ENCODE peak calls at places on chromosomes 13 and 19, in four cellular contexts. D is sigmoid colon; E is CD8-positive, alpha-beta memory T cell; A is tibial artery. W is an unnamed sample.

GRCh38 chr13:50400930-50401553 is 385.8 kb downstream of the KCNRG start:
- DNase-seq in D (no peak), E (no peak), A (no peak), W (peak)

GRCh38 chr13:49371943-49372636 is 71.8 kb downstream of the CAB39L start:
- DNase-seq in D (no peak), E (peak), A (no peak), W (no peak)

GRCh38 chr13:24875566-24875965 is 111.6 kb downstream of the RNF17 start:
- DNase-seq in D (no peak), E (no peak), A (no peak), W (no peak)

GRCh38 chr13:35926859-35927530 is 204.2 kb downstream of the DCLK1 start:
- DNase-seq in D (peak), E (no peak), A (no peak), W (no peak)

GRCh38 chr13:36344886-36345437 is 1.2 kb downstream of the SPART start:
- DNase-seq in D (no peak), E (peak), A (no peak), W (no peak)

GRCh38 chr13:54185101-54185500 is 1156.5 kb downstream of the OLFM4 start:
- DNase-seq in D (no peak), E (no peak), A (no peak), W (no peak)

GRCh38 chr13:21637296-21637695 is 33.3 kb upstream of the MICU2 start:
- DNase-seq in D (no peak), E (no peak), A (no peak), W (no peak)

GRCh38 chr19:30319876-30320275 is 52.3 kb upstream of the ZNF536 start:
- DNase-seq in D (no peak), E (no peak), A (no peak), W (no peak)

GRCh38 chr13:73929287-73929932 is 204.8 kb downstream of the KLF12 start:
- DNase-seq in D (no peak), E (no peak), A (no peak), W (no peak)

GRCh38 chr19:42606660-42607351 is 12.1 kb upstream of the CEACAM8 start:
- DNase-seq in D (no peak), E (no peak), A (no peak), W (no peak)

GRCh38 chr13:48069573-48069972 is 25.3 kb downstream of the MED4 start:
- DNase-seq in D (no peak), E (no peak), A (no peak), W (no peak)

GRCh38 chr13:110116072-110116487 is 190.9 kb downstream of the COL4A1 start:
- DNase-seq in D (peak), E (peak), A (peak), W (no peak)

GRCh38 chr19:52398091-52398461 is 427 bp downstream of the ZNF528 start:
- DNase-seq in D (no peak), E (no peak), A (no peak), W (no peak)

GRCh38 chr19:40433391-40434216 is 7.8 kb upstream of the SERTAD1 start:
- DNase-seq in D (peak), E (peak), A (peak), W (peak)

GRCh38 chr13:40653558-40654318 is 12.7 kb downstream of the FOXO1 start:
- DNase-seq in D (no peak), E (no peak), A (no peak), W (no peak)
- H3K4me3 ChIP-seq in D (no peak), E (no peak), A (no peak), W (no peak)

DNA sequence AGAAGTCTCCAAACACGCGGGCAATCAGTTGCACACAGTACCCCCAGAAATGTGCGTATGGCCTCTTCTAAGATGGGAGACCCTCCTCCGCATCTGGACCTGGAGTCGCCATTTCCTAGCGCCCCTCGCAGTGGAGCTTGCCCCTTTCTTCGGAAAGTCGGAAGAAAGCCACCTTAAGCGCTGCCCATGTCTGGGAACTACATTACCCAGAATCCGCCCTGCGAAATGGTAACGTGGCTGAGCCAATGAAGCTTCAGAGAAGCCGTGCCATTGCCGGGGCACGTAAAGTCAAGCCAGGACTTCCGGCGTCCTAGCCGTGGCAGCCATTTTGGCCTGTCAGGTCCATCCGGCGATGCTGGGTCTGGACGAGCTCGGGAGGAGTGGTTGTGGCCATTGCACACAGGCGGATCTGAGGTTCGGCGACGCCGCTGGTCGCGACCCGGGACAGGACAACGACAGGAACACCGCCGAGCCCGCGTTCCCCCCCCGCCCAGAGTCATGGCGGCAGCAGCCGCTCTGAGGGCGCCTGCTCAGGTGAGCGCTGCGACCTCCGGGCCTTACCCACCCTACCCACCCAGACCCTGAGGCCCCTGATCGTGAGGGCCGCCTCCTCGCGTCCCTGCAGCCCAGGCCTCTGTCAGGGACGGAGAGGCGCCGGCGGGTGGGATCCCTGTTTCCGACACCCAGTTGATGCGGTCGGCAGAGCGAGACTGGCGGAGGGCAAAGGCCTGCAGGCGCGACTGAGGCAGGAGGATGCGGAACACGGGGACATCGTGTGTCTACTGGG is at the start of gene ZNF586:
- DNase-seq in D (peak), E (peak), A (peak), W (peak)
- H3K27ac ChIP-seq in D (peak), E (peak), A (peak), W (peak)

DNA sequence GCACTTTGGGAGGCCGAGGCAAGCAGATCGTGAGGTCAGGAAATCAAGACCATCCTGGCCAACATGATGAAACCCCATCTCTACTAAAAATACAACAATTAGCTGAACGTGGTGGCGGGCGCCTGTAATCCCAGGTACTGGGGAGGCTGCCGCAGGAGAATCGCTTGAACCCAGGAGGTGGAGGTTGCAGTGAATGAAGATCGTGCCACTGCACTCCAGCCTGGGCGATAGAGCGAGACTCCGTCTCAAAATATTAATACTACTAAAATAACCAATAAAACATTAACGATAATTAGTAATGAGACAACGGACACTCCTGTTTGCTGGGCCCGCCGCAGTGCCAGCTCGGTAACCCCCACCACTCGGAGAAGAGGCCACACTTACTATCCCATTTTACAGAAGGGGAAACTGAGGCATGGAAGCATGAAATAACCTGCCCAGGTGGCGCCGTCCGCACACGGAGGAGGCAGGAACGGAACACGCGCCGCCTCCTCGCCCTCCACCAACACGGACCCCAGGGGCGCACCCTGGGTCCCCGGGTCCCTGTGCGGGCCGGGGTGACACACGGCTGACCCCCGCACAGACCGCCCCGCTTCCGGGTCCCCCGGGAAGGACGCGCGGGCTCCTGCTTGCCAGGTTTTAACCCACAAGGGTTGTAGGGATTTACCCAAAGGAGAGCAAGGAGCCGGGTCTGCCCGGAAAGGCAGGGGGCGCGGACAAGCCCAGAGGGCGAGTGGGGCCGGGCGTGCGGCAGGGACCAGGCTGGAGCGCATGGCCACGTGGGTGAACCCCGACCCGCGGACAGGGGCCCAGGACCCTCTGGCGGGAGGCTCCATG is 1.6 kb downstream of the R3HDM4 start:
- DNase-seq in D (no peak), E (no peak), A (no peak), W (no peak)
- H3K4me3 ChIP-seq in D (no peak), E (no peak), A (peak), W (peak)

GRCh38 chr19:13016245-13016627 is 21.0 kb downstream of the NFIX start:
- DNase-seq in D (no peak), E (no peak), A (no peak), W (no peak)
- H3K27ac ChIP-seq in D (peak), E (no peak), A (peak), W (no peak)

GRCh38 chr19:33641956-33642498 is 20.3 kb downstream of the CHST8 start:
- DNase-seq in D (no peak), E (no peak), A (no peak), W (no peak)

GRCh38 chr19:33649919-33650305 is 28.2 kb downstream of the CHST8 start:
- DNase-seq in D (no peak), E (no peak), A (no peak), W (no peak)

GRCh38 chr19:33646306-33646705 is 24.6 kb downstream of the CHST8 start:
- DNase-seq in D (no peak), E (no peak), A (no peak), W (no peak)

GRCh38 chr19:33644284-33644836 is 22.6 kb downstream of the CHST8 start:
- DNase-seq in D (no peak), E (no peak), A (no peak), W (no peak)

DNA sequence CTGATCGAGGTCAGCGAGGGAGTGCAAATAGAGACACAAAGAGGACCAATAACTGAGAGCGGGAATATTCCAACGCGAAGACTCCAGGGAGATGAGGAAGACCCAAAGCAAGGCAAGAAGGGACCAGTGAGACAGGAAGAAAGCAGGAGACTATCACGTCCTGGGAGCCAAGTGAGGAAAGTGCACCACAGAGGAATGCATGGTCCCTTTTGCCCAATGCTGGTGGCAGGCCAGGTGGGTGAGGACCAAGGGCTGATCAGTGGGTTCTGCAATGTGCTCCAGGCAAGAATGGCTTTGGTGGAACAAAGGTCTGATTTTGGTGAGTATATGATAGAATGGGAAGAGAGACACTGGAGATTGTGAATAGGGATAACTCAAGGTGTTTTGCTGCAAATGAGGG is 25.4 kb downstream of the CHST8 start:
- DNase-seq in D (no peak), E (no peak), A (no peak), W (no peak)
- H3K4me3 ChIP-seq in D (no peak), E (no peak), A (no peak), W (no peak)

DNA sequence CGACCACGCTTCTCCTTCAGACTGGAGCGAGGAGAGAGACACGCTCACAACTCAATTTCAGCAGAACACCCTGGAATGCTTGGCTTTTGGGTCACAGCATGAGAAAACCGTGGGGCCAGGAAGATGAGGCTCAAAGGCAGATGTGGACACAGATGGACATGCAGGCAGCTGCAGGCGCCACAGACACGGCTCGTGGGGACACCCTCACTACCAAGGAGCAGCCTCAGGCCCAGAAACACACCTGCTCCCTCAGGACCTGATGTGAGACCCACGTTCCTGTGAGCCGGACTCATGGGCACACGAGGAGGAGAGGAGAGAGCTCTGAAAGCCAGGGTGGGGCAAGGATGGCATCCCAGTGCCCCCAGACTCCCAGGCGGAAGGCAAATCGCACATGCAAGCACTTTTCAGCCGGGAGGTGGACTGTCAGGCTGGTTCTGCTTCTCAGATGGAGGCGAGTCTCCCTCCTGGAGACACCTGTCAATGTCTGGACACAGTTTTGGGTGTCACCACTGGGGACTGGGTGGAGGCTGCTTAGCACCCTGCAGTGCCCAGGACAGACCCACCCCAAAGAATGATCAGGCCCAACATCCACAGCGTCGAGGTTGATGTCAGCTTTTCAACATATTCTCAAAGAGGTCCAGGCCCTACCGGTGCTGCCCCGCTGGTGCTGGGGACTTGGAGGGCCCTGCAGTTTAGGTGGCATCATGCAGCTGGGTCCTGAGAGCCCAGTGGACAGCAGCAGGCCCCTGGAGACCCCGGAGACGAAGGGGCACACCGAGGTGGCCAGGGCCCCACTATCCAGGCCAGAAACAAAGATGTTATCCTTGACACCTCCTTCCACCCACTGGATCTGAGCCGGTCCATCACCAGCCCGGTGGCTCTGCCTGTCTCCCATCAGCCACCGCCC is 2.3 kb downstream of the ABHD17A start:
- DNase-seq in D (no peak), E (no peak), A (no peak), W (no peak)
- H3K27ac ChIP-seq in D (peak), E (peak), A (no peak), W (no peak)

GRCh38 chr13:20231839-20232555 is at the start of gene GJB6:
- DNase-seq in D (no peak), E (peak), A (no peak), W (no peak)
- H3K4me3 ChIP-seq in D (peak), E (peak), A (peak), W (no peak)

GRCh38 chr13:34070544-34071303 is 252.8 kb downstream of the RFC3 start:
- DNase-seq in D (no peak), E (no peak), A (no peak), W (no peak)

GRCh38 chr13:34064456-34065205 is 246.7 kb downstream of the RFC3 start:
- DNase-seq in D (no peak), E (no peak), A (no peak), W (no peak)

GRCh38 chr13:34065915-34066314 is 248.0 kb downstream of the RFC3 start:
- DNase-seq in D (no peak), E (no peak), A (no peak), W (no peak)

GRCh38 chr13:34070006-34070405 is 252.1 kb downstream of the RFC3 start:
- DNase-seq in D (no peak), E (no peak), A (no peak), W (no peak)

GRCh38 chr13:34066344-34066743 is 248.4 kb downstream of the RFC3 start:
- DNase-seq in D (no peak), E (no peak), A (no peak), W (no peak)
- H3K27ac ChIP-seq in D (no peak), E (no peak), A (no peak), W (no peak)

GRCh38 chr19:54465367-54466109 is 2.0 kb upstream of the LENG9 start:
- DNase-seq in D (no peak), E (no peak), A (no peak), W (no peak)
- H3K4me3 ChIP-seq in D (peak), E (no peak), A (peak), W (no peak)

GRCh38 chr19:46634656-46635218 is 1.3 kb downstream of the GNG8 start:
- DNase-seq in D (no peak), E (no peak), A (no peak), W (no peak)

GRCh38 chr19:46633130-46633529 is 2.9 kb downstream of the GNG8 start:
- DNase-seq in D (no peak), E (no peak), A (no peak), W (no peak)

GRCh38 chr19:46635920-46636761 is at the start of gene GNG8:
- DNase-seq in D (no peak), E (no peak), A (no peak), W (no peak)

GRCh38 chr19:46631481-46631880 is 4.5 kb downstream of the GNG8 start:
- DNase-seq in D (peak), E (no peak), A (peak), W (no peak)

GRCh38 chr19:46634045-46634655 is 1.9 kb downstream of the GNG8 start:
- DNase-seq in D (peak), E (peak), A (peak), W (no peak)
- H3K27ac ChIP-seq in D (peak), E (peak), A (peak), W (no peak)